ENCODE peak calls at places on chromosomes 3 and 15, in ten cellular contexts. L is uterus; T is Caco-2; Q is stimulated activated CD4-positive, alpha-beta T cell treated with anti-CD3 and anti-CD28 coated beads, Interleukin-4, amount 100 ng/mL, for 48 hours; M is spleen; Y is heart left ventricle; Z is KBM-7; D is cardiac muscle cell; N is LHCN-M2; I is MCF 10A. R is an unnamed sample.

GRCh38 chr3:73766599-73767378 is 142.0 kb upstream of the PDZRN3 start:
- DNase-seq in N (peak; percentile 65), D (peak; percentile 96), Y (peak; percentile 27), I (peak; percentile 11), Q (no peak), L (peak; percentile 46), Z (peak; percentile 5), M (no peak), T (no peak), R (no peak)

GRCh38 chr3:79002465-79003372 is 765.1 kb downstream of the ROBO1 start:
- DNase-seq in M (no peak), N (no peak), I (no peak), L (no peak), Q (no peak), T (no peak), D (peak; percentile 34), Z (no peak), Y (no peak), R (no peak)

GRCh38 chr3:94716326-94717018 is 653.6 kb downstream of the NSUN3 start:
- DNase-seq in Z (no peak), Q (no peak), M (no peak), D (no peak), I (peak; percentile 40), Y (no peak), T (peak; percentile 29), L (no peak), N (no peak), R (peak; percentile 7)

GRCh38 chr3:183560607-183561006 is 5.1 kb upstream of the KLHL6 start:
- DNase-seq in L (no peak), Q (no peak), Z (peak; percentile 60), I (peak; percentile 13), M (no peak), D (no peak), T (peak; percentile 51), Y (no peak), N (no peak), R (peak; percentile 4)

GRCh38 chr3:53795176-53795575 is 51.0 kb downstream of the CHDH start:
- DNase-seq in L (no peak), I (no peak), T (no peak), Q (no peak), M (no peak), D (no peak), N (no peak), Y (no peak), Z (no peak), R (no peak)

GRCh38 chr3:194328080-194328571 is 23.0 kb downstream of the CPN2 start:
- DNase-seq in M (no peak), Z (no peak), Q (no peak), N (peak; percentile 83), T (no peak), I (peak; percentile 68), D (peak; percentile 54), Y (no peak), L (no peak), R (peak; percentile 68)

GRCh38 chr15:101600024-101600423 is 52.2 kb downstream of the TM2D3 start:
- DNase-seq in Y (peak; percentile 9), M (no peak), D (no peak), T (peak; percentile 34), N (no peak), Q (no peak), I (no peak), Z (no peak), L (no peak), R (no peak)

GRCh38 chr3:59862686-59863085 is 812.9 kb upstream of the CFAP20DC start:
- DNase-seq in D (peak; percentile 91), I (peak; percentile 26), Y (no peak), N (peak; percentile 61), Z (no peak), L (no peak), Q (no peak), T (no peak), M (no peak), R (peak; percentile 63)

GRCh38 chr3:177358085-177358967 is 161.0 kb upstream of the TBL1XR1 start:
- DNase-seq in I (peak; percentile 94), T (peak; percentile 81), L (peak; percentile 46), M (peak; percentile 91), N (peak; percentile 96), Z (peak; percentile 89), Q (peak; percentile 64), Y (peak; percentile 77), D (peak; percentile 96), R (peak; percentile 96)

GRCh38 chr3:18740631-18741583 is 315.8 kb upstream of the SATB1 start:
- DNase-seq in M (no peak), N (no peak), Q (peak; percentile 43), L (no peak), D (no peak), Z (peak; percentile 69), T (no peak), Y (no peak), I (no peak), R (no peak)

GRCh38 chr3:171101982-171102610 is 75.6 kb upstream of the SLC2A2 start:
- DNase-seq in Q (no peak), L (no peak), Y (no peak), T (no peak), N (peak; percentile 78), M (no peak), Z (no peak), D (peak; percentile 70), I (peak; percentile 53), R (peak; percentile 39)

GRCh38 chr3:38493019-38493418 is 3.1 kb upstream of the EXOG start:
- DNase-seq in D (peak; percentile 30), Z (no peak), T (no peak), Q (no peak), N (peak; percentile 56), L (no peak), Y (no peak), M (no peak), I (no peak), R (no peak)

GRCh38 chr15:89946681-89947313 is 34.0 kb upstream of the ARPIN start:
- DNase-seq in L (no peak), Y (no peak), I (no peak), M (no peak), Z (no peak), D (no peak), T (peak; percentile 15), Q (no peak), N (no peak), R (no peak)

GRCh38 chr15:49467782-49468181 is 44.7 kb downstream of the FGF7 start:
- DNase-seq in T (no peak), Y (no peak), I (no peak), D (peak; percentile 59), Q (no peak), N (no peak), Z (no peak), M (no peak), L (no peak), R (no peak)

GRCh38 chr15:52331490-52332240 is 36.1 kb upstream of the MYO5C start:
- DNase-seq in N (peak; percentile 61), M (no peak), Z (peak; percentile 73), Y (no peak), L (no peak), T (peak; percentile 30), I (peak; percentile 62), D (peak; percentile 63), Q (peak; percentile 30), R (peak; percentile 68)

GRCh38 chr15:29665441-29665985 is 156.8 kb downstream of the TJP1 start:
- DNase-seq in I (no peak), Z (no peak), Q (no peak), T (no peak), D (peak; percentile 36), N (no peak), Y (no peak), L (no peak), M (no peak), R (no peak)

GRCh38 chr15:30992465-30992864 is 1.0 kb upstream of the MTMR10 start:
- DNase-seq in Q (no peak), Y (no peak), L (no peak), I (peak; percentile 24), T (peak; percentile 23), M (no peak), N (no peak), Z (no peak), D (no peak), R (peak; percentile 19)

GRCh38 chr15:34084086-34084485 is 17.6 kb downstream of the EMC7 start:
- DNase-seq in I (peak; percentile 88), T (no peak), N (peak; percentile 81), Y (no peak), M (no peak), L (peak; percentile 48), Q (no peak), Z (no peak), D (peak; percentile 52), R (no peak)

GRCh38 chr3:69531975-69532827 is 146.3 kb upstream of the FRMD4B start:
- DNase-seq in D (no peak), M (no peak), Z (no peak), I (no peak), T (no peak), Y (no peak), L (no peak), N (no peak), Q (no peak), R (no peak)

GRCh38 chr3:5423076-5423475 is 235.6 kb downstream of the EDEM1 start:
- DNase-seq in T (no peak), Z (no peak), M (no peak), Y (no peak), I (no peak), L (no peak), Q (no peak), N (no peak), D (no peak), R (no peak)

GRCh38 chr3:129756871-129757270 is 136.6 kb downstream of the TMCC1 start:
- DNase-seq in D (peak; percentile 71), Q (no peak), Y (no peak), I (no peak), T (no peak), N (peak; percentile 42), Z (no peak), M (no peak), L (no peak), R (no peak)

GRCh38 chr3:182180646-182181385 is 469.1 kb downstream of the SOX2 start:
- DNase-seq in Z (no peak), Q (no peak), D (no peak), N (no peak), M (no peak), T (peak; percentile 79), L (no peak), I (no peak), Y (no peak), R (no peak)

GRCh38 chr3:3461317-3461716 is 281.8 kb upstream of the CRBN start:
- DNase-seq in N (no peak), T (no peak), L (no peak), Z (no peak), Q (no peak), I (no peak), D (no peak), M (no peak), Y (no peak), R (no peak)

GRCh38 chr15:60840306-60840702 is 361.4 kb upstream of the ICE2 start:
- DNase-seq in D (peak; percentile 14), N (peak; percentile 87), M (no peak), I (peak; percentile 27), T (peak; percentile 12), L (no peak), Y (no peak), Z (no peak), Q (no peak), R (no peak)

GRCh38 chr15:68252925-68253534 is 23.5 kb upstream of the CLN6 start:
- DNase-seq in N (peak; percentile 78), Y (no peak), Z (peak; percentile 91), D (peak; percentile 88), I (peak; percentile 89), Q (no peak), T (peak; percentile 63), M (no peak), L (no peak), R (peak; percentile 88)

GRCh38 chr3:42019144-42019952 is 57.4 kb upstream of the ULK4 start:
- DNase-seq in I (no peak), M (no peak), N (no peak), Z (no peak), L (no peak), Y (no peak), T (no peak), Q (no peak), D (no peak), R (no peak)

GRCh38 chr3:13039286-13039896 is 33.8 kb downstream of the IQSEC1 start:
- DNase-seq in Z (no peak), D (no peak), Q (no peak), M (no peak), Y (no peak), T (no peak), N (no peak), I (no peak), L (no peak), R (no peak)

GRCh38 chr3:52153389-52154096 is 680 bp downstream of the POC1A start:
- DNase-seq in D (peak; percentile 16), L (no peak), T (peak; percentile 64), Y (no peak), I (peak; percentile 40), Q (no peak), N (peak; percentile 41), Z (peak; percentile 33), M (peak; percentile 84), R (peak; percentile 70)